ENCODE peak calls at places on chromosomes 2 and 18, in five cellular contexts. One of them, this sample, is unnamed.

GRCh38 chr2:48600204-48600813 is 17.3 kb upstream of the GTF2A1L start:
- DNase-seq in endodermal cell: no peak
- DNase-seq in CD4-positive, alpha-beta T cell: no peak
- DNase-seq in transverse colon: no peak
- DNase-seq in upper lobe of right lung: no peak
- DNase-seq in this sample: no peak

GRCh38 chr18:46627136-46627535 is 29.9 kb downstream of the LOXHD1 start:
- DNase-seq in endodermal cell: no peak
- DNase-seq in CD4-positive, alpha-beta T cell: no peak
- DNase-seq in transverse colon: no peak
- DNase-seq in upper lobe of right lung: no peak
- DNase-seq in this sample: peak

GRCh38 chr2:173647681-173648350 is 293.1 kb downstream of the CDCA7 start:
- DNase-seq in endodermal cell: no peak
- DNase-seq in CD4-positive, alpha-beta T cell: no peak
- DNase-seq in transverse colon: no peak
- DNase-seq in upper lobe of right lung: no peak
- DNase-seq in this sample: no peak

GRCh38 chr2:19796036-19796703 is 105.6 kb downstream of the TTC32 start:
- DNase-seq in endodermal cell: no peak
- DNase-seq in CD4-positive, alpha-beta T cell: no peak
- DNase-seq in transverse colon: no peak
- DNase-seq in upper lobe of right lung: no peak
- DNase-seq in this sample: no peak

GRCh38 chr2:160174322-160174721 is 25.8 kb downstream of the ITGB6 start:
- DNase-seq in endodermal cell: no peak
- DNase-seq in CD4-positive, alpha-beta T cell: no peak
- DNase-seq in transverse colon: no peak
- DNase-seq in upper lobe of right lung: no peak
- DNase-seq in this sample: no peak

GRCh38 chr2:28209312-28209711 is 183.3 kb upstream of the FOSL2 start:
- DNase-seq in endodermal cell: no peak
- DNase-seq in CD4-positive, alpha-beta T cell: no peak
- DNase-seq in transverse colon: peak
- DNase-seq in upper lobe of right lung: no peak
- DNase-seq in this sample: no peak

GRCh38 chr18:5106730-5107129 is 90.3 kb downstream of the AKAIN1 start:
- DNase-seq in endodermal cell: no peak
- DNase-seq in CD4-positive, alpha-beta T cell: no peak
- DNase-seq in transverse colon: no peak
- DNase-seq in upper lobe of right lung: no peak
- DNase-seq in this sample: no peak

GRCh38 chr2:227472265-227473018 is 486 bp downstream of the AGFG1 start:
- DNase-seq in endodermal cell: peak
- DNase-seq in CD4-positive, alpha-beta T cell: peak
- DNase-seq in transverse colon: peak
- DNase-seq in upper lobe of right lung: peak
- DNase-seq in this sample: peak

GRCh38 chr2:42092084-42092996 is 44.5 kb downstream of the PKDCC start:
- DNase-seq in endodermal cell: no peak
- DNase-seq in CD4-positive, alpha-beta T cell: no peak
- DNase-seq in transverse colon: peak
- DNase-seq in upper lobe of right lung: no peak
- DNase-seq in this sample: no peak

GRCh38 chr18:9563326-9563725 is 51.0 kb downstream of the PPP4R1 start:
- DNase-seq in endodermal cell: no peak
- DNase-seq in CD4-positive, alpha-beta T cell: no peak
- DNase-seq in transverse colon: no peak
- DNase-seq in upper lobe of right lung: no peak
- DNase-seq in this sample: no peak

GRCh38 chr18:50115095-50115494 is 79.9 kb downstream of the MYO5B start:
- DNase-seq in endodermal cell: no peak
- DNase-seq in CD4-positive, alpha-beta T cell: no peak
- DNase-seq in transverse colon: no peak
- DNase-seq in upper lobe of right lung: no peak
- DNase-seq in this sample: no peak

GRCh38 chr2:79432731-79433146 is 80.1 kb upstream of the CTNNA2 start:
- DNase-seq in endodermal cell: no peak
- DNase-seq in CD4-positive, alpha-beta T cell: no peak
- DNase-seq in transverse colon: no peak
- DNase-seq in upper lobe of right lung: no peak
- DNase-seq in this sample: no peak

GRCh38 chr2:154826827-154827226 is 128.3 kb downstream of the KCNJ3 start:
- DNase-seq in endodermal cell: no peak
- DNase-seq in CD4-positive, alpha-beta T cell: no peak
- DNase-seq in transverse colon: no peak
- DNase-seq in upper lobe of right lung: no peak
- DNase-seq in this sample: no peak

GRCh38 chr2:207045531-207045930 is 106.2 kb downstream of the CPO start:
- DNase-seq in endodermal cell: no peak
- DNase-seq in CD4-positive, alpha-beta T cell: no peak
- DNase-seq in transverse colon: no peak
- DNase-seq in upper lobe of right lung: no peak
- DNase-seq in this sample: no peak

GRCh38 chr2:177211602-177212105 is 940 bp upstream of the HNRNPA3 start:
- DNase-seq in endodermal cell: no peak
- DNase-seq in CD4-positive, alpha-beta T cell: no peak
- DNase-seq in transverse colon: no peak
- DNase-seq in upper lobe of right lung: no peak
- DNase-seq in this sample: no peak

GRCh38 chr2:151882786-151883445 is 54.7 kb upstream of the ARL5A start:
- DNase-seq in endodermal cell: no peak
- DNase-seq in CD4-positive, alpha-beta T cell: no peak
- DNase-seq in transverse colon: no peak
- DNase-seq in upper lobe of right lung: no peak
- DNase-seq in this sample: no peak

GRCh38 chr2:159249955-159250723 is 36.4 kb downstream of the WDSUB1 start:
- DNase-seq in endodermal cell: no peak
- DNase-seq in CD4-positive, alpha-beta T cell: no peak
- DNase-seq in transverse colon: peak
- DNase-seq in upper lobe of right lung: no peak
- DNase-seq in this sample: no peak

GRCh38 chr2:235498556-235499305 is 4.9 kb downstream of the AGAP1 start:
- DNase-seq in endodermal cell: peak
- DNase-seq in CD4-positive, alpha-beta T cell: no peak
- DNase-seq in transverse colon: no peak
- DNase-seq in upper lobe of right lung: no peak
- DNase-seq in this sample: peak

GRCh38 chr2:105278654-105279053 is 37.1 kb downstream of the GPR45 start:
- DNase-seq in endodermal cell: no peak
- DNase-seq in CD4-positive, alpha-beta T cell: no peak
- DNase-seq in transverse colon: no peak
- DNase-seq in upper lobe of right lung: no peak
- DNase-seq in this sample: no peak

GRCh38 chr2:69113627-69114026 is 100.6 kb downstream of the ANTXR1 start:
- DNase-seq in endodermal cell: no peak
- DNase-seq in CD4-positive, alpha-beta T cell: no peak
- DNase-seq in transverse colon: no peak
- DNase-seq in upper lobe of right lung: no peak
- DNase-seq in this sample: no peak

GRCh38 chr2:147330925-147331324 is 513.9 kb upstream of the ACVR2A start:
- DNase-seq in endodermal cell: no peak
- DNase-seq in CD4-positive, alpha-beta T cell: no peak
- DNase-seq in transverse colon: no peak
- DNase-seq in upper lobe of right lung: no peak
- DNase-seq in this sample: no peak

GRCh38 chr2:26196683-26197418 is 24.0 kb downstream of the GAREM2 start:
- DNase-seq in endodermal cell: no peak
- DNase-seq in CD4-positive, alpha-beta T cell: no peak
- DNase-seq in transverse colon: no peak
- DNase-seq in upper lobe of right lung: no peak
- DNase-seq in this sample: no peak

GRCh38 chr2:63814114-63814513 is 27.6 kb upstream of the UGP2 start:
- DNase-seq in endodermal cell: no peak
- DNase-seq in CD4-positive, alpha-beta T cell: no peak
- DNase-seq in transverse colon: no peak
- DNase-seq in upper lobe of right lung: no peak
- DNase-seq in this sample: no peak

GRCh38 chr2:182186132-182186735 is 200.6 kb downstream of the PPP1R1C start:
- DNase-seq in endodermal cell: no peak
- DNase-seq in CD4-positive, alpha-beta T cell: no peak
- DNase-seq in transverse colon: no peak
- DNase-seq in upper lobe of right lung: no peak
- DNase-seq in this sample: no peak

GRCh38 chr2:23505218-23505983 is 120.4 kb downstream of the KLHL29 start:
- DNase-seq in endodermal cell: no peak
- DNase-seq in CD4-positive, alpha-beta T cell: no peak
- DNase-seq in transverse colon: no peak
- DNase-seq in upper lobe of right lung: no peak
- DNase-seq in this sample: peak
- TF ChIP-seq CTCF in endodermal cell: peak
- TF ChIP-seq CTCF in CD4-positive, alpha-beta T cell: no peak
- TF ChIP-seq CTCF in transverse colon: no peak
- TF ChIP-seq CTCF in upper lobe of right lung: no peak
- TF ChIP-seq CTCF in this sample: peak

GRCh38 chr2:106868199-106868598 is 17.8 kb downstream of the ST6GAL2 start:
- DNase-seq in endodermal cell: peak
- DNase-seq in CD4-positive, alpha-beta T cell: no peak
- DNase-seq in transverse colon: no peak
- DNase-seq in upper lobe of right lung: no peak
- DNase-seq in this sample: no peak
- H3K27ac ChIP-seq in endodermal cell: peak
- H3K27ac ChIP-seq in CD4-positive, alpha-beta T cell: no peak
- H3K27ac ChIP-seq in transverse colon: no peak
- H3K27ac ChIP-seq in upper lobe of right lung: no peak
- H3K27ac ChIP-seq in this sample: no peak

GRCh38 chr2:215829261-215829660 is 184.1 kb downstream of the MREG start:
- DNase-seq in endodermal cell: no peak
- DNase-seq in CD4-positive, alpha-beta T cell: no peak
- DNase-seq in transverse colon: no peak
- DNase-seq in upper lobe of right lung: no peak
- DNase-seq in this sample: no peak

GRCh38 chr2:215830313-215830712 is 183.0 kb downstream of the MREG start:
- DNase-seq in endodermal cell: no peak
- DNase-seq in CD4-positive, alpha-beta T cell: no peak
- DNase-seq in transverse colon: peak
- DNase-seq in upper lobe of right lung: no peak
- DNase-seq in this sample: peak

GRCh38 chr2:215826838-215827441 is 186.4 kb downstream of the MREG start:
- DNase-seq in endodermal cell: no peak
- DNase-seq in CD4-positive, alpha-beta T cell: no peak
- DNase-seq in transverse colon: no peak
- DNase-seq in upper lobe of right lung: no peak
- DNase-seq in this sample: no peak

GRCh38 chr2:215826376-215826775 is 187.0 kb downstream of the MREG start:
- DNase-seq in endodermal cell: no peak
- DNase-seq in CD4-positive, alpha-beta T cell: no peak
- DNase-seq in transverse colon: no peak
- DNase-seq in upper lobe of right lung: no peak
- DNase-seq in this sample: no peak

GRCh38 chr2:215828528-215829184 is 184.7 kb downstream of the MREG start:
- DNase-seq in endodermal cell: peak
- DNase-seq in CD4-positive, alpha-beta T cell: peak
- DNase-seq in transverse colon: peak
- DNase-seq in upper lobe of right lung: peak
- DNase-seq in this sample: peak
- TF ChIP-seq CTCF in endodermal cell: peak
- TF ChIP-seq CTCF in CD4-positive, alpha-beta T cell: peak
- TF ChIP-seq CTCF in transverse colon: peak
- TF ChIP-seq CTCF in upper lobe of right lung: peak
- TF ChIP-seq CTCF in this sample: peak

GRCh38 chr2:150468350-150468960 is 19.0 kb downstream of the RND3 start:
- DNase-seq in endodermal cell: no peak
- DNase-seq in CD4-positive, alpha-beta T cell: no peak
- DNase-seq in transverse colon: no peak
- DNase-seq in upper lobe of right lung: no peak
- DNase-seq in this sample: no peak

GRCh38 chr2:150466770-150467640 is 20.5 kb downstream of the RND3 start:
- DNase-seq in endodermal cell: no peak
- DNase-seq in CD4-positive, alpha-beta T cell: no peak
- DNase-seq in transverse colon: no peak
- DNase-seq in upper lobe of right lung: no peak
- DNase-seq in this sample: no peak

GRCh38 chr2:150464270-150464669 is 23.2 kb downstream of the RND3 start:
- DNase-seq in endodermal cell: no peak
- DNase-seq in CD4-positive, alpha-beta T cell: no peak
- DNase-seq in transverse colon: no peak
- DNase-seq in upper lobe of right lung: no peak
- DNase-seq in this sample: no peak

GRCh38 chr2:150467641-150467963 is 19.9 kb downstream of the RND3 start:
- DNase-seq in endodermal cell: no peak
- DNase-seq in CD4-positive, alpha-beta T cell: no peak
- DNase-seq in transverse colon: no peak
- DNase-seq in upper lobe of right lung: no peak
- DNase-seq in this sample: no peak

DNA sequence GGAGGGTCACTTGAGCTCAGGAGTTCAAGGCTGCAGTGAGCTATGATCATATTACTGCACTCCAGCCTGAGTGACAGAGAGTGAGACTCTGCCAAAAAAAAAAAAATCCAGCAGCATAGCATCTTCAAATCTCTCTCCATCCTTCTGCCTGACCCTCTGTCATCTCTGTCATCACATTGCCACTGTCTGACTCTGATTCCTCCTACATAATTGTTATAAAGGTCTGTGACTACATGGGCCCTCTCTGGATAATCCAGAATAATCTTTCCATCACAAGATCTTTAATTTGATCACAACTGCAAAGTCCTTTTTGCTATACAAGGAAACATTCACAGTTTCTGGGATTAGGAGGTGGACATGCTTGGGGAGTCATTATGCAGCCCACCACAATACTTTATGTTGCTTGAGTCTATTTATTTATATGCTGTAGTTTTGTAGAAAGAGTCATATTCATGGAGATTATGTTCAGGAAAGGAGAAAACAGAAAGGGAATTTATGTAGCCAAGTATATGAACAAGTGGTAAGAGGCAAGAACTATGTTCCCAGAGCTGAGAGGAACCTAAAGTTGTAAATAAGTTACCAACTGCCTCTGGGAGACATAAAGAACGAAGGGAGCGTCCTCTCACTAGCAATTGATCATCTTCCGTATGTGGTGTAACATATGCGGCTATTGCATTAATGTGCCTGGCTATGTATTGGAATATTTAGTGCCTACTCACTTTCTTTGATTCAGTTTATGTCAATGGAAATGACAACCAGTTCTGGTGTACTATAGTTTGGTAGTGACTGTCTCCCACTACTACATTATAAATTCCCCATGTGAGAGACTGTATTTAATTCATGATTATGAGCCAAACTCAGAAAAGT is 21.5 kb downstream of the RND3 start:
- DNase-seq in endodermal cell: no peak
- DNase-seq in CD4-positive, alpha-beta T cell: no peak
- DNase-seq in transverse colon: no peak
- DNase-seq in upper lobe of right lung: no peak
- DNase-seq in this sample: no peak
- H3K27ac ChIP-seq in endodermal cell: no peak
- H3K27ac ChIP-seq in CD4-positive, alpha-beta T cell: no peak
- H3K27ac ChIP-seq in transverse colon: peak
- H3K27ac ChIP-seq in upper lobe of right lung: no peak
- H3K27ac ChIP-seq in this sample: no peak

This sample was measured in WERI-Rb-1.